ENCODE peak calls at places on chromosome 22, in nine cellular contexts. One of them, this sample, is unnamed.

GRCh38 chr22:26585104-26585790 is 4.7 kb downstream of the TPST2 start:
- DNase-seq in GM23338: no peak
- DNase-seq in bronchial epithelial cell: peak
- DNase-seq in A549: peak
- DNase-seq in neural progenitor cell: no peak
- DNase-seq in AG04449: peak
- DNase-seq in cardiac fibroblast: peak
- DNase-seq in CD8-positive, alpha-beta T cell: no peak
- DNase-seq in endothelial cell: no peak
- DNase-seq in this sample: no peak

GRCh38 chr22:31082606-31083376 is 1.7 kb downstream of the SMTN start:
- DNase-seq in GM23338: peak
- DNase-seq in bronchial epithelial cell: peak
- DNase-seq in A549: peak
- DNase-seq in neural progenitor cell: peak
- DNase-seq in AG04449: no peak
- DNase-seq in cardiac fibroblast: peak
- DNase-seq in CD8-positive, alpha-beta T cell: no peak
- DNase-seq in endothelial cell: peak
- DNase-seq in this sample: peak

GRCh38 chr22:43127166-43127908 is 15.9 kb downstream of the MCAT start:
- DNase-seq in GM23338: no peak
- DNase-seq in bronchial epithelial cell: peak
- DNase-seq in A549: no peak
- DNase-seq in neural progenitor cell: no peak
- DNase-seq in AG04449: no peak
- DNase-seq in cardiac fibroblast: no peak
- DNase-seq in CD8-positive, alpha-beta T cell: no peak
- DNase-seq in endothelial cell: no peak
- DNase-seq in this sample: no peak

GRCh38 chr22:24379536-24379935 is 47.9 kb upstream of the ADORA2A start:
- DNase-seq in GM23338: no peak
- DNase-seq in bronchial epithelial cell: peak
- DNase-seq in A549: no peak
- DNase-seq in neural progenitor cell: no peak
- DNase-seq in AG04449: no peak
- DNase-seq in cardiac fibroblast: peak
- DNase-seq in CD8-positive, alpha-beta T cell: no peak
- DNase-seq in endothelial cell: no peak
- DNase-seq in this sample: no peak

GRCh38 chr22:24952837-24953293 is 349 bp downstream of the KIAA1671 start:
- DNase-seq in GM23338: peak
- DNase-seq in bronchial epithelial cell: peak
- DNase-seq in A549: peak
- DNase-seq in neural progenitor cell: peak
- DNase-seq in AG04449: no peak
- DNase-seq in cardiac fibroblast: peak
- DNase-seq in CD8-positive, alpha-beta T cell: no peak
- DNase-seq in endothelial cell: peak
- DNase-seq in this sample: no peak

GRCh38 chr22:17476838-17477237 is 86.5 kb upstream of the SLC25A18 start:
- DNase-seq in GM23338: peak
- DNase-seq in bronchial epithelial cell: no peak
- DNase-seq in A549: no peak
- DNase-seq in neural progenitor cell: no peak
- DNase-seq in AG04449: no peak
- DNase-seq in cardiac fibroblast: peak
- DNase-seq in CD8-positive, alpha-beta T cell: no peak
- DNase-seq in endothelial cell: no peak
- DNase-seq in this sample: no peak

GRCh38 chr22:30261134-30261533 is 5.5 kb downstream of the OSM start:
- DNase-seq in GM23338: no peak
- DNase-seq in bronchial epithelial cell: no peak
- DNase-seq in A549: peak
- DNase-seq in neural progenitor cell: no peak
- DNase-seq in AG04449: no peak
- DNase-seq in cardiac fibroblast: peak
- DNase-seq in CD8-positive, alpha-beta T cell: no peak
- DNase-seq in endothelial cell: no peak
- DNase-seq in this sample: no peak

GRCh38 chr22:27537481-27537891 is 264.1 kb downstream of the MN1 start:
- DNase-seq in GM23338: no peak
- DNase-seq in bronchial epithelial cell: no peak
- DNase-seq in A549: no peak
- DNase-seq in neural progenitor cell: no peak
- DNase-seq in AG04449: no peak
- DNase-seq in cardiac fibroblast: no peak
- DNase-seq in CD8-positive, alpha-beta T cell: no peak
- DNase-seq in endothelial cell: no peak
- DNase-seq in this sample: peak

GRCh38 chr22:46929689-46930225 is 167.3 kb downstream of the TBC1D22A start:
- DNase-seq in GM23338: no peak
- DNase-seq in bronchial epithelial cell: no peak
- DNase-seq in A549: no peak
- DNase-seq in neural progenitor cell: no peak
- DNase-seq in AG04449: no peak
- DNase-seq in cardiac fibroblast: no peak
- DNase-seq in CD8-positive, alpha-beta T cell: no peak
- DNase-seq in endothelial cell: no peak
- DNase-seq in this sample: no peak

GRCh38 chr22:46933526-46933925 is 171.1 kb downstream of the TBC1D22A start:
- DNase-seq in GM23338: no peak
- DNase-seq in bronchial epithelial cell: no peak
- DNase-seq in A549: no peak
- DNase-seq in neural progenitor cell: no peak
- DNase-seq in AG04449: no peak
- DNase-seq in cardiac fibroblast: no peak
- DNase-seq in CD8-positive, alpha-beta T cell: no peak
- DNase-seq in endothelial cell: no peak
- DNase-seq in this sample: no peak

GRCh38 chr22:46933040-46933439 is 170.6 kb downstream of the TBC1D22A start:
- DNase-seq in GM23338: no peak
- DNase-seq in bronchial epithelial cell: no peak
- DNase-seq in A549: no peak
- DNase-seq in neural progenitor cell: no peak
- DNase-seq in AG04449: no peak
- DNase-seq in cardiac fibroblast: no peak
- DNase-seq in CD8-positive, alpha-beta T cell: no peak
- DNase-seq in endothelial cell: no peak
- DNase-seq in this sample: no peak

GRCh38 chr22:46931881-46932280 is 169.4 kb downstream of the TBC1D22A start:
- DNase-seq in GM23338: no peak
- DNase-seq in bronchial epithelial cell: peak
- DNase-seq in A549: no peak
- DNase-seq in neural progenitor cell: no peak
- DNase-seq in AG04449: no peak
- DNase-seq in cardiac fibroblast: peak
- DNase-seq in CD8-positive, alpha-beta T cell: no peak
- DNase-seq in endothelial cell: no peak
- DNase-seq in this sample: no peak

DNA sequence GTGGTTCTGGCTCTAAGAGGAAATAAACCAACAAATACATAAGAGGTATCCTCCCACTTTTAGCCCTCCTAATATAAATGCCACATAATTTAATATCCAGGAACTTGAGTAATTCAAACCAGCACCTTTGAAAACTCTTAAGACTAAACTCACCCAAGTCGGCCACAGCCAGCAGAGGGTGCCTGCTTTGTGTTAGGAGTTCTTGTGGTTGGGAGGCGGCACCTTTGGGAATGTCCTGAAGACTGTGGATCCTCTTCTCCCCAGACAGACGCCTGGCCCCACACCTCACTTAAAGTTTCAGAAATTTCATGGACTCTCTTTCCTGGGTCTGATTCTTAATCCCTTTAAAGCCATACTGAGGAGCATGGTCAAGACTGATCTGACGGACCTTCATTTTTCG is 169.0 kb downstream of the TBC1D22A start:
- DNase-seq in GM23338: peak
- DNase-seq in bronchial epithelial cell: peak
- DNase-seq in A549: peak
- DNase-seq in neural progenitor cell: no peak
- DNase-seq in AG04449: no peak
- DNase-seq in cardiac fibroblast: peak
- DNase-seq in CD8-positive, alpha-beta T cell: no peak
- DNase-seq in endothelial cell: no peak
- DNase-seq in this sample: no peak
- TF ChIP-seq CTCF in GM23338: peak
- TF ChIP-seq CTCF in bronchial epithelial cell: peak
- TF ChIP-seq CTCF in A549: no peak
- TF ChIP-seq CTCF in neural progenitor cell: peak
- TF ChIP-seq CTCF in AG04449: peak
- TF ChIP-seq CTCF in cardiac fibroblast: no peak
- TF ChIP-seq CTCF in CD8-positive, alpha-beta T cell: no peak
- TF ChIP-seq CTCF in endothelial cell: no peak
- TF ChIP-seq CTCF in this sample: no peak

GRCh38 chr22:44988671-44989070 is 21.1 kb downstream of the PHF21B start:
- DNase-seq in GM23338: no peak
- DNase-seq in bronchial epithelial cell: no peak
- DNase-seq in A549: no peak
- DNase-seq in neural progenitor cell: no peak
- DNase-seq in AG04449: no peak
- DNase-seq in cardiac fibroblast: no peak
- DNase-seq in CD8-positive, alpha-beta T cell: no peak
- DNase-seq in endothelial cell: no peak
- DNase-seq in this sample: no peak
- TF ChIP-seq CTCF in GM23338: no peak
- TF ChIP-seq CTCF in bronchial epithelial cell: no peak
- TF ChIP-seq CTCF in A549: no peak
- TF ChIP-seq CTCF in neural progenitor cell: no peak
- TF ChIP-seq CTCF in AG04449: peak
- TF ChIP-seq CTCF in cardiac fibroblast: no peak
- TF ChIP-seq CTCF in CD8-positive, alpha-beta T cell: no peak
- TF ChIP-seq CTCF in endothelial cell: no peak
- TF ChIP-seq CTCF in this sample: no peak

DNA sequence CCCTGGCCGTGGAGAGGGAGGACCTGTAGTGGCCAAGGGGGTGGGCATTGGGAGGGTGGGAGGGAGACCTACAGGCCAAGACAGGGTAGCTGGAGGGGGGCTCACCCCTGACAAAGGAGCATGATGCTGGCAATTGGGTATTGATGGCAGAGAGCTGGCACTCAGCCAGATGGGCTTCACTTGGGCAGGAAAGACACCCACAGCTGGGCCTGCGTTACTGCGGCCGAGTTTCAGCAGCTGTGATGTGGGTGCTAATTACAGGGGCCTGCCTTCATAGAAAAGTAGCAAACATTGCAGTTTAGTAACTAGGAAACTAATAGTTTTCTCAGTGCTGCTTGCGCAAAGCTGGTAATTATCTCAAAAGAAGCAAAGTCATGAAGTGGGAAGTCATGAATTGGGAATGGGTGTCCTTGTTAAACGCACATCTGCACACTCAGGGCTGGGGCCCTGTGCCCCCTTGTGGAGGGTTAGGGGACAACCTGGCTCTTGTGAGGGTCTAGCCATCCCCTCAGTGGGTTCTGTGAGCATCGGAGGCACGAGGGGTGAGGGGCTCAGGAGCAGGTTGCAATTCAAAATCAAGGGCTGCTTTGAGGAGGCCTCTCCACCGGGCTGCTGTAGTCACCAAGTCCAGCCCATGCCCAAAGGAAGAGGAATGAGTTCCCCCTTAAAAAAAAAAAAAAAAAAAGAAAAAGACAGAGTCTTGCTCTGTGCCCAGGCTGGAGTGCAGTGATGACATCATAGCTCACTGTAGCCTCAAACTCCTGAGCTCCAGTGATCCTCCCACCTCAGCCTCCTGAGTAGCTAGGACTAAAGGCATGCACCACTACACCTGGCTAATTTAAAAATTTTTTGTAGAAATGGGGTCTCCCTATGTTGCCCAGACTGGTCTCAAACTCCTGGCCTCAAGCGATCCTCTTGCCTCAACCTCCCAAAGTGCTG is 24.4 kb upstream of the TXNRD2 start:
- DNase-seq in GM23338: peak
- DNase-seq in bronchial epithelial cell: no peak
- DNase-seq in A549: no peak
- DNase-seq in neural progenitor cell: peak
- DNase-seq in AG04449: no peak
- DNase-seq in cardiac fibroblast: no peak
- DNase-seq in CD8-positive, alpha-beta T cell: no peak
- DNase-seq in endothelial cell: peak
- DNase-seq in this sample: peak
- TF ChIP-seq CTCF in GM23338: peak
- TF ChIP-seq CTCF in bronchial epithelial cell: peak
- TF ChIP-seq CTCF in A549: no peak
- TF ChIP-seq CTCF in neural progenitor cell: peak
- TF ChIP-seq CTCF in AG04449: peak
- TF ChIP-seq CTCF in cardiac fibroblast: peak
- TF ChIP-seq CTCF in CD8-positive, alpha-beta T cell: no peak
- TF ChIP-seq CTCF in endothelial cell: peak
- TF ChIP-seq CTCF in this sample: peak

GRCh38 chr22:38230916-38231315 is 29.1 kb downstream of the MAFF start:
- DNase-seq in GM23338: no peak
- DNase-seq in bronchial epithelial cell: no peak
- DNase-seq in A549: no peak
- DNase-seq in neural progenitor cell: no peak
- DNase-seq in AG04449: no peak
- DNase-seq in cardiac fibroblast: no peak
- DNase-seq in CD8-positive, alpha-beta T cell: no peak
- DNase-seq in endothelial cell: no peak
- DNase-seq in this sample: no peak

GRCh38 chr22:38232196-38232595 is 30.4 kb downstream of the MAFF start:
- DNase-seq in GM23338: no peak
- DNase-seq in bronchial epithelial cell: no peak
- DNase-seq in A549: no peak
- DNase-seq in neural progenitor cell: no peak
- DNase-seq in AG04449: no peak
- DNase-seq in cardiac fibroblast: no peak
- DNase-seq in CD8-positive, alpha-beta T cell: no peak
- DNase-seq in endothelial cell: no peak
- DNase-seq in this sample: no peak

GRCh38 chr22:38228326-38228872 is 26.6 kb downstream of the MAFF start:
- DNase-seq in GM23338: no peak
- DNase-seq in bronchial epithelial cell: no peak
- DNase-seq in A549: no peak
- DNase-seq in neural progenitor cell: no peak
- DNase-seq in AG04449: no peak
- DNase-seq in cardiac fibroblast: no peak
- DNase-seq in CD8-positive, alpha-beta T cell: no peak
- DNase-seq in endothelial cell: no peak
- DNase-seq in this sample: no peak

GRCh38 chr22:38228873-38229740 is 27.3 kb downstream of the MAFF start:
- DNase-seq in GM23338: no peak
- DNase-seq in bronchial epithelial cell: peak
- DNase-seq in A549: peak
- DNase-seq in neural progenitor cell: no peak
- DNase-seq in AG04449: no peak
- DNase-seq in cardiac fibroblast: peak
- DNase-seq in CD8-positive, alpha-beta T cell: no peak
- DNase-seq in endothelial cell: no peak
- DNase-seq in this sample: no peak

DNA sequence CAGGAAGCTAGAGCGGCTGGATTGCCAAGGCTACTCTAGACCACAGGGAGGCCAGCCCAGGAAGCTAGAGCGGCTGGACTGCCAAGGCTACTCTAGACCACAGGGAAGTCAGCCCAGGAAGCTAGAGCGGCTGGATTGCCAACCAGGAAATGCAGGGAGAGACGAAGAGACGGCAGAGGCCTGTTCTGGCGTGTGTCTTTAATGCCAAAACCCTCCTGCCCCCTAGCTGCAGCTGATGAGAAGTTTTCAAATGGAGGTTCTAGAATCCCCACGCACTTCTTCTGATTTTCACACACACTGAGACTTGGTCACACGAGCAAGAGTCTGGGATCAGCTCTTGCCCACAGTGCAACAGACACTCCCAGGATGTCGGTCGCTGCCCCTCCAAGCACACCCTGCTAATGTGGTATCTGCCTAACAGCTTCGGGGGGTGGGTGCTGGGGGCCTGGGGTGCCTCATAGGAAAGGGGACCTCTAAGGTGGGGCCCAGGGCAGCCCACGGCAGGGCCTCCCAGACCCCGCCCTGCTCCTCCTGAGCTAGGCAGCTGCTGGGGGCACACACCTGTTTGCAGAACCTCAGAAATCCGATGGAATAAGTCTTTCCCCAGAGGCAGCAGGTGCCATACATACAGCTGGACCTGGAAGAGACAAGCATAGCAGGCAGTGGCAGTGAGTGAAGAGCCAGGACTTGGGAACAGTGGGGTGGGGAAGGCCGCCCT is 28.5 kb downstream of the MAFF start:
- DNase-seq in GM23338: peak
- DNase-seq in bronchial epithelial cell: peak
- DNase-seq in A549: peak
- DNase-seq in neural progenitor cell: peak
- DNase-seq in AG04449: no peak
- DNase-seq in cardiac fibroblast: peak
- DNase-seq in CD8-positive, alpha-beta T cell: no peak
- DNase-seq in endothelial cell: peak
- DNase-seq in this sample: no peak
- TF ChIP-seq CTCF in GM23338: peak
- TF ChIP-seq CTCF in bronchial epithelial cell: peak
- TF ChIP-seq CTCF in A549: no peak
- TF ChIP-seq CTCF in neural progenitor cell: peak
- TF ChIP-seq CTCF in AG04449: peak
- TF ChIP-seq CTCF in cardiac fibroblast: peak
- TF ChIP-seq CTCF in CD8-positive, alpha-beta T cell: peak
- TF ChIP-seq CTCF in endothelial cell: peak
- TF ChIP-seq CTCF in this sample: peak

This sample was measured in nephron progenitor cell.